ENCODE peak calls at places on chromosomes 5 and 9, in eight cellular contexts. One of them, this sample, is unnamed.

GRCh38 chr5:124662261-124662781 is 84.1 kb downstream of the ZNF608 start:
- DNase-seq in CD8-positive, alpha-beta T cell: no peak
- DNase-seq in IMR-90: no peak
- DNase-seq in transverse colon: peak
- DNase-seq in uterus: no peak
- DNase-seq in heart left ventricle: no peak
- DNase-seq in dorsolateral prefrontal cortex: no peak
- DNase-seq in kidney: no peak
- DNase-seq in this sample: no peak

GRCh38 chr5:172433513-172433912 is 20.8 kb downstream of the SH3PXD2B start:
- DNase-seq in CD8-positive, alpha-beta T cell: no peak
- DNase-seq in IMR-90: no peak
- DNase-seq in transverse colon: no peak
- DNase-seq in uterus: no peak
- DNase-seq in heart left ventricle: no peak
- DNase-seq in dorsolateral prefrontal cortex: no peak
- DNase-seq in kidney: peak
- DNase-seq in this sample: no peak

GRCh38 chr9:75039006-75039405 is 10.9 kb upstream of the CARNMT1 start:
- DNase-seq in CD8-positive, alpha-beta T cell: no peak
- DNase-seq in IMR-90: peak
- DNase-seq in transverse colon: no peak
- DNase-seq in uterus: no peak
- DNase-seq in heart left ventricle: no peak
- DNase-seq in dorsolateral prefrontal cortex: no peak
- DNase-seq in kidney: no peak
- DNase-seq in this sample: no peak

GRCh38 chr5:109411627-109412026 is 1.9 kb upstream of the PJA2 start:
- DNase-seq in CD8-positive, alpha-beta T cell: no peak
- DNase-seq in IMR-90: peak
- DNase-seq in transverse colon: no peak
- DNase-seq in uterus: no peak
- DNase-seq in heart left ventricle: no peak
- DNase-seq in dorsolateral prefrontal cortex: no peak
- DNase-seq in kidney: no peak
- DNase-seq in this sample: no peak

GRCh38 chr5:96478983-96479382 is 45.9 kb upstream of the PCSK1 start:
- DNase-seq in CD8-positive, alpha-beta T cell: no peak
- DNase-seq in IMR-90: no peak
- DNase-seq in transverse colon: no peak
- DNase-seq in uterus: no peak
- DNase-seq in heart left ventricle: no peak
- DNase-seq in dorsolateral prefrontal cortex: no peak
- DNase-seq in kidney: no peak
- DNase-seq in this sample: no peak

GRCh38 chr5:171308453-171309275 is at the start of gene TLX3:
- DNase-seq in CD8-positive, alpha-beta T cell: no peak
- DNase-seq in IMR-90: peak
- DNase-seq in transverse colon: no peak
- DNase-seq in uterus: no peak
- DNase-seq in heart left ventricle: no peak
- DNase-seq in dorsolateral prefrontal cortex: no peak
- DNase-seq in kidney: peak
- DNase-seq in this sample: no peak

GRCh38 chr5:151451626-151452520 is 4.5 kb downstream of the SLC36A1 start:
- DNase-seq in CD8-positive, alpha-beta T cell: no peak
- DNase-seq in IMR-90: peak
- DNase-seq in transverse colon: no peak
- DNase-seq in uterus: no peak
- DNase-seq in heart left ventricle: no peak
- DNase-seq in dorsolateral prefrontal cortex: no peak
- DNase-seq in kidney: no peak
- DNase-seq in this sample: no peak

GRCh38 chr5:169970911-169971436 is 9.3 kb downstream of the INSYN2B start:
- DNase-seq in CD8-positive, alpha-beta T cell: no peak
- DNase-seq in IMR-90: peak
- DNase-seq in transverse colon: no peak
- DNase-seq in uterus: no peak
- DNase-seq in heart left ventricle: peak
- DNase-seq in dorsolateral prefrontal cortex: no peak
- DNase-seq in kidney: peak
- DNase-seq in this sample: no peak

GRCh38 chr5:108953940-108954339 is 206.2 kb downstream of the FER start:
- DNase-seq in CD8-positive, alpha-beta T cell: no peak
- DNase-seq in IMR-90: no peak
- DNase-seq in transverse colon: no peak
- DNase-seq in uterus: no peak
- DNase-seq in heart left ventricle: no peak
- DNase-seq in dorsolateral prefrontal cortex: no peak
- DNase-seq in kidney: no peak
- DNase-seq in this sample: no peak

GRCh38 chr5:149517461-149518122 is 33.6 kb downstream of the CSNK1A1 start:
- DNase-seq in CD8-positive, alpha-beta T cell: no peak
- DNase-seq in IMR-90: peak
- DNase-seq in transverse colon: no peak
- DNase-seq in uterus: no peak
- DNase-seq in heart left ventricle: no peak
- DNase-seq in dorsolateral prefrontal cortex: peak
- DNase-seq in kidney: no peak
- DNase-seq in this sample: no peak

GRCh38 chr5:42250-42649 is 49.7 kb upstream of the PLEKHG4B start:
- DNase-seq in CD8-positive, alpha-beta T cell: no peak
- DNase-seq in IMR-90: peak
- DNase-seq in transverse colon: no peak
- DNase-seq in uterus: no peak
- DNase-seq in heart left ventricle: no peak
- DNase-seq in dorsolateral prefrontal cortex: no peak
- DNase-seq in kidney: no peak
- DNase-seq in this sample: no peak

GRCh38 chr9:133888779-133889491 is 103.2 kb downstream of the VAV2 start:
- DNase-seq in CD8-positive, alpha-beta T cell: no peak
- DNase-seq in IMR-90: no peak
- DNase-seq in transverse colon: no peak
- DNase-seq in uterus: no peak
- DNase-seq in heart left ventricle: no peak
- DNase-seq in dorsolateral prefrontal cortex: no peak
- DNase-seq in kidney: no peak
- DNase-seq in this sample: no peak

GRCh38 chr5:83914199-83914598 is 193.5 kb upstream of the HAPLN1 start:
- DNase-seq in CD8-positive, alpha-beta T cell: no peak
- DNase-seq in IMR-90: peak
- DNase-seq in transverse colon: no peak
- DNase-seq in uterus: no peak
- DNase-seq in heart left ventricle: no peak
- DNase-seq in dorsolateral prefrontal cortex: no peak
- DNase-seq in kidney: no peak
- DNase-seq in this sample: no peak

GRCh38 chr5:14008819-14009311 is 64.4 kb upstream of the DNAH5 start:
- DNase-seq in CD8-positive, alpha-beta T cell: no peak
- DNase-seq in IMR-90: peak
- DNase-seq in transverse colon: no peak
- DNase-seq in uterus: no peak
- DNase-seq in heart left ventricle: no peak
- DNase-seq in dorsolateral prefrontal cortex: no peak
- DNase-seq in kidney: peak
- DNase-seq in this sample: no peak

GRCh38 chr9:28212979-28213378 is 639.7 kb upstream of the C9orf72 start:
- DNase-seq in CD8-positive, alpha-beta T cell: no peak
- DNase-seq in IMR-90: peak
- DNase-seq in transverse colon: no peak
- DNase-seq in uterus: no peak
- DNase-seq in heart left ventricle: no peak
- DNase-seq in dorsolateral prefrontal cortex: no peak
- DNase-seq in kidney: no peak
- DNase-seq in this sample: no peak

GRCh38 chr9:33404782-33405362 is 2.5 kb upstream of the AQP7 start:
- DNase-seq in CD8-positive, alpha-beta T cell: no peak
- DNase-seq in IMR-90: no peak
- DNase-seq in transverse colon: no peak
- DNase-seq in uterus: no peak
- DNase-seq in heart left ventricle: no peak
- DNase-seq in dorsolateral prefrontal cortex: no peak
- DNase-seq in kidney: no peak
- DNase-seq in this sample: no peak

GRCh38 chr9:118222375-118222774 is 518.2 kb downstream of the TLR4 start:
- DNase-seq in CD8-positive, alpha-beta T cell: no peak
- DNase-seq in IMR-90: no peak
- DNase-seq in transverse colon: no peak
- DNase-seq in uterus: no peak
- DNase-seq in heart left ventricle: no peak
- DNase-seq in dorsolateral prefrontal cortex: no peak
- DNase-seq in kidney: no peak
- DNase-seq in this sample: no peak
- TF ChIP-seq CTCF in CD8-positive, alpha-beta T cell: no peak
- TF ChIP-seq CTCF in IMR-90: no peak
- TF ChIP-seq CTCF in transverse colon: no peak
- TF ChIP-seq CTCF in uterus: no peak
- TF ChIP-seq CTCF in heart left ventricle: peak
- TF ChIP-seq CTCF in dorsolateral prefrontal cortex: peak
- TF ChIP-seq CTCF in kidney: peak
- TF ChIP-seq CTCF in this sample: peak

GRCh38 chr9:136346927-136347465 is 16.5 kb downstream of the DNLZ start:
- DNase-seq in CD8-positive, alpha-beta T cell: no peak
- DNase-seq in IMR-90: no peak
- DNase-seq in transverse colon: no peak
- DNase-seq in uterus: no peak
- DNase-seq in heart left ventricle: no peak
- DNase-seq in dorsolateral prefrontal cortex: no peak
- DNase-seq in kidney: no peak
- DNase-seq in this sample: no peak

GRCh38 chr9:136343884-136344269 is 16.5 kb downstream of the GPSM1 start:
- DNase-seq in CD8-positive, alpha-beta T cell: no peak
- DNase-seq in IMR-90: no peak
- DNase-seq in transverse colon: no peak
- DNase-seq in uterus: no peak
- DNase-seq in heart left ventricle: no peak
- DNase-seq in dorsolateral prefrontal cortex: no peak
- DNase-seq in kidney: no peak
- DNase-seq in this sample: no peak

GRCh38 chr9:136344544-136345280 is 17.4 kb downstream of the GPSM1 start:
- DNase-seq in CD8-positive, alpha-beta T cell: no peak
- DNase-seq in IMR-90: no peak
- DNase-seq in transverse colon: no peak
- DNase-seq in uterus: no peak
- DNase-seq in heart left ventricle: no peak
- DNase-seq in dorsolateral prefrontal cortex: no peak
- DNase-seq in kidney: no peak
- DNase-seq in this sample: no peak

GRCh38 chr9:136346157-136346481 is 17.4 kb downstream of the DNLZ start:
- DNase-seq in CD8-positive, alpha-beta T cell: no peak
- DNase-seq in IMR-90: no peak
- DNase-seq in transverse colon: no peak
- DNase-seq in uterus: no peak
- DNase-seq in heart left ventricle: no peak
- DNase-seq in dorsolateral prefrontal cortex: no peak
- DNase-seq in kidney: no peak
- DNase-seq in this sample: no peak

DNA sequence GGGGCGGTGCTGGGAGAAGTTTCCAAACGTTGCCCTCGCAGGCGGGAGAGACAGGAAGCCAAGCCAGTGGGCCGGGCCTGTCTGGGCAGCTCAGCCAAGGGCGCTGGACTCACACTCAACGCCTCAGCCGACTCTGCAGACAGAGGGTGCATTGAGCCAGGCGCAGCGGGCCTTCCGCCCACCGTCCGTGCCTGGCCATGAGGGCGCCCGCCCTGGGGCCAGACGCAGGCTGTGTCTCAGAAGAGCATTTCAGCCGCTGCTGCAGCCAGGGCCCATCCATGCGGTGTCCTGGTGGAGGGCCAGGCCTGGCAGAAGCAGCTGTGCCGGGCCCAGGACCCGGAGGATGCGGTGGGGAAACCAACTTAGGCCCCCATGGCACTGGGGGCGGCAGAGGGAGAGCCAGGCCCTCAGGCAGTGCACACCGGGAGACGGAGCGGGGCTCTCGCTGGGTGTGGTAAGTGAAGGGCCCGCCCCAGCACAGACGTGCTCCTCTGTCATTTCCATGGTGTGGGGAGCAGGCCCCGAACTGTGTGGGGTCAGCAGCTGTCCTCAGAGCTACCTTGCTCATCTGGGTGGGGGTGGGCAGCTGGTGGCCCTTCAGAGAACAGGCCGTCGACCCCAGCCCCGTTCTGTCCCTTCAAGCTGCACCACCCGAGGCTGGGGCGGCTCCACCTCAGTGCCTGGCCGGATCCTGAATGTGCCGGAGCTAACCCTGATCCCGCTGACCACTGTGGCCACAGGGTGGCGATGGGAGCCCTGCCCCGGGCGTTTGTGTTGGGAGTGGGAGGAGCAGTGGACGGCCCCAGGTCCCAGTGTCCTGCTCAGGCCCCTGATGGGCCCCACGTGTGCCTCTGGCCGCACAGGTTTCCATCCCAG is 18.0 kb downstream of the DNLZ start:
- DNase-seq in CD8-positive, alpha-beta T cell: no peak
- DNase-seq in IMR-90: no peak
- DNase-seq in transverse colon: peak
- DNase-seq in uterus: peak
- DNase-seq in heart left ventricle: peak
- DNase-seq in dorsolateral prefrontal cortex: peak
- DNase-seq in kidney: peak
- DNase-seq in this sample: peak
- H3K27ac ChIP-seq in CD8-positive, alpha-beta T cell: no peak
- H3K27ac ChIP-seq in IMR-90: no peak
- H3K27ac ChIP-seq in transverse colon: peak
- H3K27ac ChIP-seq in uterus: peak
- H3K27ac ChIP-seq in heart left ventricle: peak
- H3K27ac ChIP-seq in dorsolateral prefrontal cortex: peak
- H3K27ac ChIP-seq in kidney: no peak
- H3K27ac ChIP-seq in this sample: peak

GRCh38 chr5:135319928-135320606 is 79.0 kb downstream of the MACROH2A1 start:
- DNase-seq in CD8-positive, alpha-beta T cell: no peak
- DNase-seq in IMR-90: no peak
- DNase-seq in transverse colon: no peak
- DNase-seq in uterus: no peak
- DNase-seq in heart left ventricle: no peak
- DNase-seq in dorsolateral prefrontal cortex: no peak
- DNase-seq in kidney: no peak
- DNase-seq in this sample: no peak
- TF ChIP-seq CTCF in CD8-positive, alpha-beta T cell: no peak
- TF ChIP-seq CTCF in IMR-90: no peak
- TF ChIP-seq CTCF in transverse colon: peak
- TF ChIP-seq CTCF in uterus: no peak
- TF ChIP-seq CTCF in heart left ventricle: peak
- TF ChIP-seq CTCF in dorsolateral prefrontal cortex: no peak
- TF ChIP-seq CTCF in kidney: no peak
- TF ChIP-seq CTCF in this sample: no peak

DNA sequence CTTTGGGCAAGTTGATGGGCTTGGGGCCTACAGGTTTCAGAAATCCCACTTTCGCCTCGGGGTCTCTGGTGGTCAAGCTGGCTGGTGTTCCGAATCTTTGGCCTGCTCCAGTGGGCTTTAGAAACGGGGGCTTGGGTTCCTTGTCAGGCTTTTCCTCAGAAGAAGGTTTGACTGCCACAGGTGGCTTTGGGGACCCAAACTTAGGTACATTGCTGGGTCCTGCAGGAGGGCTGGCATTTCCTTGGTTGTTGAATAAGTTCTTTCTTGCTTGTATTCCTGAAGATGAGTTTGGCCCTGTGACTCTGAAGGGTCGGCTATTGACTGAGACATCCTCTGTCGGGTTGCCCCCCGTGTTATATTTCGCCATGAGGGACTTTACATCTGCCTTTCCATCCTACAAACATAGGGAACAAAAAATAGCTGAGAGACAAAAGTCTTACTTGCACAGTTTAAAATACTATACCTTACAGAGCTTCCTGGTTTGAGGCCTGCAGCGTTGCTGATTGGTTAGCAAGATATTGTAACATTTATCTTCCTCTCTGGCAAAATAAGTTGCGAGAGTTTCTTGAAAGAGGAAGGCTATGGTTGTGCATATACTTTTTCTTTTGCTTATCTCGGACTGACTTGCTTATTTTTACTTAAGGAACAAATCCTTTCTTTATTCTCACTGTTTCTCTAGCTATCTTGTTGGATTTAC is 16.6 kb downstream of the FYB1 start:
- DNase-seq in CD8-positive, alpha-beta T cell: no peak
- DNase-seq in IMR-90: no peak
- DNase-seq in transverse colon: no peak
- DNase-seq in uterus: no peak
- DNase-seq in heart left ventricle: no peak
- DNase-seq in dorsolateral prefrontal cortex: no peak
- DNase-seq in kidney: no peak
- DNase-seq in this sample: no peak
- H3K27ac ChIP-seq in CD8-positive, alpha-beta T cell: peak
- H3K27ac ChIP-seq in IMR-90: no peak
- H3K27ac ChIP-seq in transverse colon: peak
- H3K27ac ChIP-seq in uterus: no peak
- H3K27ac ChIP-seq in heart left ventricle: no peak
- H3K27ac ChIP-seq in dorsolateral prefrontal cortex: no peak
- H3K27ac ChIP-seq in kidney: no peak
- H3K27ac ChIP-seq in this sample: no peak